ENCODE peak calls at places on chromosomes 13 and 19, in five cellular contexts. R is ACHN, D is anterior cingulate cortex, N is aorta, E is fibroblast of lung. F is an unnamed sample.

GRCh38 chr19:35491838-35492360 is 1.6 kb upstream of the KRTDAP start:
- DNase-seq in R (no peak), D (no peak), N (peak), E (no peak), F (no peak)

GRCh38 chr19:51093066-51093465 is 10.4 kb upstream of the KLK14 start:
- DNase-seq in R (no peak), D (peak), N (peak), E (no peak), F (no peak)

GRCh38 chr19:55117063-55117635 is 288 bp downstream of the PPP1R12C start:
- DNase-seq in R (peak), D (no peak), N (peak), E (no peak), F (no peak)

GRCh38 chr19:21586341-21587116 is 81.1 kb downstream of the ZNF429 start:
- DNase-seq in R (no peak), D (no peak), N (peak), E (no peak), F (no peak)

GRCh38 chr19:38650180-38650775 is 2.8 kb downstream of the ACTN4 start:
- DNase-seq in R (no peak), D (no peak), N (no peak), E (no peak), F (no peak)

GRCh38 chr19:28307963-28308362 is 905.0 kb downstream of the UQCRFS1 start:
- DNase-seq in R (no peak), D (no peak), N (no peak), E (no peak), F (no peak)

GRCh38 chr19:42273407-42274064 is 4.5 kb downstream of the CIC start:
- DNase-seq in R (no peak), D (no peak), N (peak), E (no peak), F (no peak)

GRCh38 chr19:23906835-23907234 is 7.9 kb upstream of the ZNF726 start:
- DNase-seq in R (no peak), D (no peak), N (no peak), E (no peak), F (no peak)

GRCh38 chr13:62643007-62643483 is 1227.4 kb upstream of the PCDH20 start:
- DNase-seq in R (peak), D (no peak), N (no peak), E (peak), F (no peak)

GRCh38 chr13:32496574-32497160 is 41.9 kb downstream of the N4BP2L2 start:
- DNase-seq in R (no peak), D (no peak), N (no peak), E (no peak), F (no peak)

GRCh38 chr19:2278504-2279158 is 3.3 kb downstream of the PEAK3 start:
- DNase-seq in R (no peak), D (no peak), N (no peak), E (no peak), F (no peak)

GRCh38 chr13:79402074-79402635 is 3.9 kb downstream of the RBM26 start:
- DNase-seq in R (no peak), D (no peak), N (no peak), E (peak), F (no peak)

GRCh38 chr19:15475611-15476010 is 3.7 kb downstream of the PGLYRP2 start:
- DNase-seq in R (no peak), D (no peak), N (peak), E (no peak), F (no peak)

GRCh38 chr19:29287061-29287460 is 74.1 kb upstream of the UQCRFS1 start:
- DNase-seq in R (no peak), D (no peak), N (no peak), E (no peak), F (no peak)

GRCh38 chr19:57558525-57558924 is 1.1 kb downstream of the ZNF550 start:
- DNase-seq in R (no peak), D (no peak), N (no peak), E (peak), F (no peak)

GRCh38 chr19:20051841-20052768 is 12.8 kb upstream of the ZNF682 start:
- DNase-seq in R (no peak), D (peak), N (peak), E (peak), F (peak)

GRCh38 chr13:75196112-75196855 is 285.7 kb downstream of the TBC1D4 start:
- DNase-seq in R (no peak), D (no peak), N (no peak), E (peak), F (no peak)

GRCh38 chr13:101455863-101456262 is 3.4 kb downstream of the ITGBL1 start:
- DNase-seq in R (peak), D (no peak), N (no peak), E (peak), F (no peak)

GRCh38 chr13:44331446-44331845 is 42.2 kb upstream of the SERP2 start:
- DNase-seq in R (no peak), D (no peak), N (no peak), E (no peak), F (no peak)

GRCh38 chr19:7255631-7256030 is 38.6 kb downstream of the INSR start:
- DNase-seq in R (no peak), D (no peak), N (no peak), E (no peak), F (no peak)

GRCh38 chr13:99496322-99497142 is 4.7 kb upstream of the TM9SF2 start:
- DNase-seq in R (peak), D (peak), N (no peak), E (peak), F (no peak)

GRCh38 chr13:97506511-97506910 is 72.5 kb downstream of the RAP2A start:
- DNase-seq in R (no peak), D (peak), N (no peak), E (peak), F (no peak)

GRCh38 chr19:16943942-16944625 is 55.3 kb downstream of the F2RL3 start:
- DNase-seq in R (no peak), D (peak), N (no peak), E (no peak), F (no peak)